ENCODE peak calls at places on chromosomes 13 and 19, in four cellular contexts. T, Y, J and P are unnamed samples. For H3K4me1, the result is how much of the 10 kb centered on the place peaks cover.

GRCh38 chr13:110912651-110913051 is 2.2 kb downstream of the ANKRD10 start:
- DNase-seq in J (no peak), Y (no peak), T (peak), P (peak)

GRCh38 chr13:49022472-49023144 is 46.9 kb downstream of the FNDC3A start:
- DNase-seq in J (no peak), T (no peak), Y (no peak), P (no peak)

GRCh38 chr13:41905600-41906254 is 55.2 kb downstream of the VWA8 start:
- DNase-seq in J (no peak), T (no peak), Y (no peak), P (peak)

GRCh38 chr13:41639955-41640780 is 182.8 kb downstream of the RGCC start:
- DNase-seq in J (no peak), Y (peak), T (peak), P (no peak)

GRCh38 chr19:55479045-55479444 is 2.6 kb downstream of the ZNF628 start:
- DNase-seq in T (no peak), J (no peak), Y (no peak), P (no peak)

GRCh38 chr13:85314686-85315085 is 484.5 kb downstream of the SLITRK6 start:
- DNase-seq in J (no peak), T (no peak), Y (no peak), P (peak)

GRCh38 chr19:39937094-39937493 is 2.7 kb upstream of the FCGBP start:
- DNase-seq in T (no peak), J (no peak), Y (no peak), P (no peak)

GRCh38 chr13:98156259-98156658 is 13.4 kb downstream of the FARP1 start:
- DNase-seq in Y (no peak), T (no peak), J (no peak), P (no peak)

GRCh38 chr19:32599736-32600157 is 18.8 kb downstream of the PDCD5 start:
- DNase-seq in J (no peak), T (no peak), Y (peak), P (peak)

GRCh38 chr19:3186891-3187661 is 1.3 kb downstream of the NCLN start:
- DNase-seq in Y (no peak), T (no peak), J (no peak), P (no peak)
- H3K4me3 ChIP-seq in Y (peak), T (peak), J (peak), P (peak)

DNA sequence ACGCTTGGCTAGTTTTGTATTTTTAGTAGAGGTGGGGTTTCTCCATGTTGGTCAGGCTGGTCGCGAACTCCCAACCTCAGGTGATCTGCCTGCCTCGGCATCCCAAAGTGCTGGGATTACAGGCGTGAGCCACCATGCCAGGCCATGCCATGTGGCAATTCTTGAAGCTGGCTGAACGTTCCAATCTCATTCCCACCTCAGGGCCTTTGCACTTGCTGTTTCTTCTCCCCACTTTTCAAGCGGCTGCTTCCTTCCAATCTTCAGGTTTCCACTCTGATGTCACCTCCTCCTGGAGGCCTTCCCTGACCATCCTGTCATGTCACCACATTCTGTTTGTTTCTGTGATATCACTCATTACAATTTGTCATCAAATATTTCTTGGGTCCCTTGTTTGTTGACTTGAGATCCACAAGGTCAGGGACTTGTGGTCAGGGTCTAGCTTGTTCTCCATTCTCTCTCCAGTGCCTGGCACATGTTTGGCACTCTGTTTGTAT is 4.2 kb downstream of the EPOR start:
- DNase-seq in Y (no peak), T (no peak), J (no peak), P (no peak)
- H3K4me1 ChIP-seq in Y (half or more), T (under half), J (under half), P (under half)

GRCh38 chr19:30450101-30450500 is 77.9 kb downstream of the ZNF536 start:
- DNase-seq in T (peak), J (no peak), Y (peak), P (peak)

GRCh38 chr19:30449191-30449590 is 77.0 kb downstream of the ZNF536 start:
- DNase-seq in J (no peak), Y (no peak), T (no peak), P (no peak)

GRCh38 chr19:30448386-30449130 is 76.4 kb downstream of the ZNF536 start:
- DNase-seq in Y (no peak), J (no peak), T (no peak), P (peak)

GRCh38 chr19:30449673-30450072 is 77.5 kb downstream of the ZNF536 start:
- DNase-seq in J (no peak), Y (no peak), T (no peak), P (peak)

DNA sequence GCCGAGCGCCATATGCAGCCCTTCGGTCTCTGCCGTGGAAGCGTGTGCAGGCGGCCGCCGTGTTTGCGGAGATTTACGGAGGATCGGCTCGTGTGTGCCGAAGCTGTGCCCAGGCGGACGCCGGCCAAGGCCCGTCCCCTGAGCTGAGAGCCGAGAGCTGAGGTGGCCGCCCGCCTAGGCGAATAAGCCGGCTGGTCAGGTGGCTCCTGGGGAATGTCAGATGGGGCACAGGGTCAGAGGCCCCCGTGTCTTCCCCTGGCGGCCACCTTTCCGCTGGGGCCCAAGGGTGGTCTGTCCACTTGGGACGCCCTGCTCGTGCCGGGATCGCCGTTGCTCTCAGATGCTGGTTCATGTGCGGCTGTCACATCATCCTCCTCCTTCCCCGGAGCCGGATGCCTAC is 78.8 kb downstream of the ZNF536 start:
- DNase-seq in T (no peak), J (no peak), Y (no peak), P (peak)
- H3K4me3 ChIP-seq in T (peak), J (peak), Y (peak), P (no peak)

DNA sequence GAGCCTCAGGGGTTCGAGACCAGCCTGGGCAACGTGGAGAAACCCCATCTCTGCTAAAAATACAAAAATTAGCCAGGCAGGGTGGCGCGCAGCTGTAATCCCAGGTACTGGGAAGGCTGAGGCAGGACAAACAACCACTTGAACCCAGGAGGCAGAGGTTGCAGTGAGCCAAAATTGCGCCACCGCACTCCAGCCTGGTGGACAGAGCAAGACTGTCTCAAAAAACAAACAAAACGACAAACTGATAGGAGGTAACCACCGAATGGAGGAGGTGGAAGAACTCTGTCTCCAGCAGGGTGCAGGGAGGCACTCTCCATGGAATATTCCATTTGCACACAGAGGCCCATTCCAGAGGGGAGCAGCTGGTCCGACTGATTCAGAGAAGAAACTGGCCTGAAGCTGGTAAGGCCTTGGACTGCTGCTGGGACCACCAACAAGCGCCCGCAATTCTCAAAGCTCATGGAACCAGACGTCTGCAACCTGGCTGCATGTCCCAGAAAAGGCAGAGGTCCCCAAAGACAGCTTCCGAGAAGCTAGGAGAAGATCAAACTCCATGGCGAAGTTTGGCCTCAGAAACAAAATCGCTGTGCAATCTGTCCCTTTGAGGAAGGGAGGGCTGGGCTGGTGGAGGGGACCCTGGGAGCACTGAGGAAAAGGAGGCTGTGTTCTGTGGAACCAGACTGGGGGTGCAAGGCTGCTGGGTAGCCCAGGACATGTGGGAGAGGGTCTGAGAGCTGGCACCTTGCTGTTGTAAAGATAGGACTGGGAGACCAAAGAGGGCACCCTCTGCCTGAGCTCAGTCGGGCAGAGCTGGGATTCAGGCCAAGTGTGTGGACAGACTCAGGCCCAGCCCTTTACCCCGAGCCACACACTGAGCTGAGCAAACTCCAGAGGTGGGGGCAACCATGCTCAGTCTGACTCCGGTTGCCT is 35.2 kb downstream of the SLC25A42 start:
- DNase-seq in T (no peak), J (no peak), Y (peak), P (no peak)
- H3K4me1 ChIP-seq in T (under half), J (under half), Y (under half), P (under half)

GRCh38 chr19:45049073-45049736 is 10.4 kb downstream of the CLASRP start:
- DNase-seq in J (no peak), T (no peak), Y (peak), P (no peak)

GRCh38 chr19:45047188-45047797 is 8.4 kb downstream of the CLASRP start:
- DNase-seq in Y (no peak), T (no peak), J (no peak), P (no peak)

GRCh38 chr19:45050036-45050435 is 11.2 kb downstream of the CLASRP start:
- DNase-seq in Y (no peak), T (no peak), J (no peak), P (no peak)

GRCh38 chr19:45046355-45046754 is 7.5 kb downstream of the CLASRP start:
- DNase-seq in T (no peak), Y (no peak), J (no peak), P (no peak)

DNA sequence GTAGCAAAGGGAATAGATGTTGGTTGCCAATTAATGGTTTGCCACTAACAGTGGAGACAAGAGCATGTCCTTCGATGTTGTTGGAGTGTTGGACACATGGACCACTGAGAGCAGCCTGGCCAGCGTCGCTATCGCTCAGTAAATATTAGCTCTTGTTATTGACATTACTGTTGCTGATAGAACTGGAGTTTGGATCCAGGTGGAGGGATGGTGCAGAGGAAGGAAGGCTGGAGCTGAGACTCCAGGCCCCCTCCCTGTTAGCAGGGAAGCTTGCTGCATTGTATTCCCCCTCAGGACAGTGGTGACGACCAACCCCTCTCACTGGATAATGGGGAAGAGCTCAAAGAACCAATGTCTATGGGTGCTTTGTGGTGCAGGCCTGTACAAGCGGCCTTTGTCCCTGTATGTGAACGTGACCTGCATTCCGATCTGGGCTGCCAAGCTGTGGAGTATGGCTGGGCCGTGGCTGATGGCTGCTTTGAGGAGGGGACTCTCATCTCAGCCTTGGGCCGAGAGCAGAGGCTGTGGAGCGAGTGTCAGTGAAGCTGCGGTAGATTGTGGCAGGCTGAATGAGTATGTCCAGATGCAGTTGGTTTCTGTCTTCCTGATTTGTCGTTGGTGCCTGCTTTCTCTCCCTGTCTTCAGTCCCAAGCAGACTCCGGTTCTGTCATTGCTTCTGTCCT is 7.0 kb downstream of the CLASRP start:
- DNase-seq in T (no peak), J (no peak), Y (no peak), P (no peak)
- H3K4me3 ChIP-seq in T (no peak), J (no peak), Y (no peak), P (no peak)